ENCODE peak calls at places on chromosome 10, in four cellular contexts. T is activated CD8-positive, alpha-beta memory T cell treated with anti-CD3 and anti-CD28 coated beads for 48 hours; C is suprapubic skin; K is astrocyte of the cerebellum. J is an unnamed sample.
A peak's percentile ranks its signal among the peaks of the same experiment; 100 is the strongest.

GRCh38 chr10:4658777-4659176 is 167.2 kb upstream of the AKR1E2 start:
- DNase-seq in T (no peak), C (no peak), K (no peak), J (no peak)

GRCh38 chr10:117631276-117632151 is 89.0 kb downstream of the EMX2 start:
- DNase-seq in T (no peak), C (no peak), K (no peak), J (peak; percentile 64)

GRCh38 chr10:97684866-97685394 is 2.1 kb downstream of the AVPI1 start:
- DNase-seq in T (no peak), C (no peak), K (no peak), J (no peak)

GRCh38 chr10:110498982-110499795 is 1.5 kb downstream of the DUSP5 start:
- DNase-seq in T (no peak), C (peak; percentile 66), K (no peak), J (no peak)

GRCh38 chr10:103852189-103852711 is 3.1 kb downstream of the SH3PXD2A start:
- DNase-seq in T (no peak), C (peak; percentile 64), K (no peak), J (no peak)

GRCh38 chr10:28845009-28845682 is 167.8 kb downstream of the BAMBI start:
- DNase-seq in T (no peak), C (no peak), K (no peak), J (no peak)

GRCh38 chr10:124388476-124388822 is 30.3 kb downstream of the OAT start:
- DNase-seq in T (no peak), C (peak; percentile 63), K (no peak), J (no peak)

GRCh38 chr10:118592675-118593330 is 2.6 kb downstream of the PRLHR start:
- DNase-seq in T (no peak), C (no peak), K (no peak), J (no peak)

GRCh38 chr10:6491841-6492609 is 88.1 kb downstream of the PRKCQ start:
- DNase-seq in T (no peak), C (no peak), K (no peak), J (no peak)

GRCh38 chr10:132146941-132147915 is 39.5 kb upstream of the DPYSL4 start:
- DNase-seq in T (no peak), C (no peak), K (no peak), J (no peak)

GRCh38 chr10:100346765-100347567 is at the start of gene SCD:
- DNase-seq in T (peak; percentile 41), C (peak; percentile 77), K (peak; percentile 70), J (peak; percentile 87)

GRCh38 chr10:100006241-100006886 is 3.4 kb downstream of the DNMBP start:
- DNase-seq in T (no peak), C (no peak), K (peak; percentile 70), J (no peak)

GRCh38 chr10:98074315-98074911 is 44.0 kb upstream of the CRTAC1 start:
- DNase-seq in T (no peak), C (no peak), K (peak; percentile 3), J (no peak)

GRCh38 chr10:92430103-92430502 is 139.1 kb downstream of the MARCHF5 start:
- DNase-seq in T (no peak), C (no peak), K (no peak), J (no peak)

GRCh38 chr10:116774728-116775151 is 32.4 kb upstream of the HSPA12A start:
- DNase-seq in T (no peak), C (peak; percentile 64), K (no peak), J (no peak)

GRCh38 chr10:98249134-98249533 is 18.9 kb downstream of the LOXL4 start:
- DNase-seq in T (no peak), C (no peak), K (no peak), J (no peak)

GRCh38 chr10:97851341-97852001 is 1.8 kb downstream of the GOLGA7B start:
- DNase-seq in T (no peak), C (no peak), K (no peak), J (no peak)

GRCh38 chr10:119670717-119671116 is 19.5 kb downstream of the BAG3 start:
- DNase-seq in T (no peak), C (no peak), K (no peak), J (no peak)

GRCh38 chr10:122307669-122308486 is 36.8 kb downstream of the BTBD16 start:
- DNase-seq in T (no peak), C (peak; percentile 76), K (peak; percentile 98), J (peak; percentile 89)

GRCh38 chr10:16509996-16510395 is 11.7 kb downstream of the C1QL3 start:
- DNase-seq in T (no peak), C (no peak), K (no peak), J (no peak)

GRCh38 chr10:83153714-83154113 is 985.6 kb upstream of the GHITM start:
- DNase-seq in T (no peak), C (no peak), K (no peak), J (no peak)

GRCh38 chr10:73495226-73495883 is 469 bp downstream of the PPP3CB start:
- DNase-seq in T (peak; percentile 72), C (peak; percentile 92), K (peak; percentile 24), J (peak; percentile 88)

GRCh38 chr10:118850418-118851061 is 95.8 kb upstream of the CACUL1 start:
- DNase-seq in T (peak; percentile 55), C (no peak), K (peak; percentile 5), J (peak; percentile 76)

GRCh38 chr10:83991986-83992753 is 147.1 kb upstream of the GHITM start:
- DNase-seq in T (no peak), C (no peak), K (no peak), J (no peak)